ENCODE peak calls at places on chromosomes 16 and 17, in four cellular contexts. One of them, this sample, is unnamed.

GRCh38 chr17:5282639-5283217 is 644 bp downstream of the RABEP1 start:
- DNase-seq in WTC11: peak; percentile 16
- DNase-seq in SK-N-SH: no peak
- DNase-seq in GM12878: no peak
- DNase-seq in this sample: peak; percentile 69

GRCh38 chr16:1099224-1100083 is 3.4 kb upstream of the C1QTNF8 start:
- DNase-seq in WTC11: no peak
- DNase-seq in SK-N-SH: no peak
- DNase-seq in GM12878: no peak
- DNase-seq in this sample: no peak

GRCh38 chr17:30236807-30237206 is 1.3 kb upstream of the SLC6A4 start:
- DNase-seq in WTC11: peak; percentile 75
- DNase-seq in SK-N-SH: peak; percentile 87
- DNase-seq in GM12878: no peak
- DNase-seq in this sample: no peak

GRCh38 chr17:78369791-78370381 is 8.6 kb upstream of the PGS1 start:
- DNase-seq in WTC11: no peak
- DNase-seq in SK-N-SH: peak; percentile 88
- DNase-seq in GM12878: no peak
- DNase-seq in this sample: no peak

GRCh38 chr16:66596986-66597848 is 7.3 kb upstream of the CMTM3 start:
- DNase-seq in WTC11: no peak
- DNase-seq in SK-N-SH: no peak
- DNase-seq in GM12878: no peak
- DNase-seq in this sample: no peak

GRCh38 chr17:76738468-76738850 is 540 bp downstream of the MFSD11 start:
- DNase-seq in WTC11: no peak
- DNase-seq in SK-N-SH: peak; percentile 61
- DNase-seq in GM12878: no peak
- DNase-seq in this sample: no peak

GRCh38 chr16:426115-426905 is 861 bp downstream of the RAB11FIP3 start:
- DNase-seq in WTC11: peak; percentile 54
- DNase-seq in SK-N-SH: peak; percentile 70
- DNase-seq in GM12878: no peak
- DNase-seq in this sample: peak; percentile 24

GRCh38 chr17:67475161-67475887 is 98.2 kb downstream of the PITPNC1 start:
- DNase-seq in WTC11: peak; percentile 78
- DNase-seq in SK-N-SH: peak; percentile 84
- DNase-seq in GM12878: peak; percentile 53
- DNase-seq in this sample: no peak

GRCh38 chr16:85676466-85676865 is 12.3 kb downstream of the GINS2 start:
- DNase-seq in WTC11: no peak
- DNase-seq in SK-N-SH: no peak
- DNase-seq in GM12878: no peak
- DNase-seq in this sample: no peak

GRCh38 chr16:84446086-84446485 is 58.4 kb downstream of the MEAK7 start:
- DNase-seq in WTC11: no peak
- DNase-seq in SK-N-SH: no peak
- DNase-seq in GM12878: no peak
- DNase-seq in this sample: no peak

GRCh38 chr16:88977028-88977844 is at the start of gene CBFA2T3:
- DNase-seq in WTC11: no peak
- DNase-seq in SK-N-SH: no peak
- DNase-seq in GM12878: no peak
- DNase-seq in this sample: peak; percentile 93

GRCh38 chr16:14409563-14409962 is 220.5 kb downstream of the PARN start:
- DNase-seq in WTC11: no peak
- DNase-seq in SK-N-SH: no peak
- DNase-seq in GM12878: no peak
- DNase-seq in this sample: no peak

GRCh38 chr17:7173687-7174602 is 5.2 kb downstream of the ASGR1 start:
- DNase-seq in WTC11: peak; percentile 92
- DNase-seq in SK-N-SH: peak; percentile 58
- DNase-seq in GM12878: no peak
- DNase-seq in this sample: peak; percentile 12

GRCh38 chr17:63446218-63446980 is at the start of gene CYB561:
- DNase-seq in WTC11: peak; percentile 60
- DNase-seq in SK-N-SH: peak; percentile 97
- DNase-seq in GM12878: no peak
- DNase-seq in this sample: peak; percentile 92

GRCh38 chr16:1610841-1611653 is 825 bp downstream of the IFT140 start:
- DNase-seq in WTC11: no peak
- DNase-seq in SK-N-SH: no peak
- DNase-seq in GM12878: no peak
- DNase-seq in this sample: no peak

DNA sequence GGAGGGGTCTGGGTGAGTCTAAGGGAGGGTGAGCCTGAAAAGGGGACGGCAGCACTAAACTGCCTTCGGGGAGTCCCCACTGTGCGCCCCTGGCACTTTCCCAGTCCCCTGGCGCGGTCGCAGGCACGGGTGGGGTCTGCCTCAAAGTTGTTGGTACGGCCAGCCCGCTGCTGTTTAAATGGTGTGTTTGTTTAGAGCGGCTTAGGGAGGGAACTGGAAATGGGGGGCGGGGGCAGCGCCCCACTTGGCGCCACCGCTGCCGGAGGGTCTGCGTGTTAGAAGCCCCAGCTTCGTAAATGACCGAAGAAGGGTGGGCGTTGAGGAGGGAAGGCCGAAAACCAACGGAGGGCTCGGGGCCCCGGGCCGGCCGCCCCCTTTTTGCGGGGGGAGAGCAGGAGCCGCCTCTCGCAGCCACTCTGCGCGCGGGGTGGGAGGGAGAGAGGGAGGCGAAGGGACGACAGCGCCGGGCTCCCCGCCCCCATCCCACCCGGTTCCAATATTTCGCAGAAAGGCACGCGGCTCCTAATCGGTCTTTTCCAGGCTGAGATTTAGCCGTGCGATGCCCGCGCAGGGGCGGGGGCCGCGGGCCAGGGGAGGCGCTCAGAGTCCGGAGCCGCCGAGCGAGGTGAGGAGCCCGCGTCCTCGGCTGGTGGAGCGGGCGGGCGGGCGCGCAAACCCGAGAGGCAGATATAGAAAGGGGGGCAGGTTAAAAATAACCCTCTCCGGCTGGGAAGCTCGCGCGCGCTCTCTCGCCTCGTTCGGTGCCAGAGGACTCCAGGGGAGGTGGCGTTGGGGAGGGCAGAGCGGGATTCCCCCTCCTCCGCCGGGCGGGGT is 55.0 kb downstream of the SREBF1 start:
- DNase-seq in WTC11: peak; percentile 64
- DNase-seq in SK-N-SH: peak; percentile 81
- DNase-seq in GM12878: no peak
- DNase-seq in this sample: no peak
- TF ChIP-seq USF1 in WTC11: no peak
- TF ChIP-seq USF1 in SK-N-SH: no peak
- TF ChIP-seq USF1 in GM12878: no peak
- TF ChIP-seq USF1 in this sample: no peak

DNA sequence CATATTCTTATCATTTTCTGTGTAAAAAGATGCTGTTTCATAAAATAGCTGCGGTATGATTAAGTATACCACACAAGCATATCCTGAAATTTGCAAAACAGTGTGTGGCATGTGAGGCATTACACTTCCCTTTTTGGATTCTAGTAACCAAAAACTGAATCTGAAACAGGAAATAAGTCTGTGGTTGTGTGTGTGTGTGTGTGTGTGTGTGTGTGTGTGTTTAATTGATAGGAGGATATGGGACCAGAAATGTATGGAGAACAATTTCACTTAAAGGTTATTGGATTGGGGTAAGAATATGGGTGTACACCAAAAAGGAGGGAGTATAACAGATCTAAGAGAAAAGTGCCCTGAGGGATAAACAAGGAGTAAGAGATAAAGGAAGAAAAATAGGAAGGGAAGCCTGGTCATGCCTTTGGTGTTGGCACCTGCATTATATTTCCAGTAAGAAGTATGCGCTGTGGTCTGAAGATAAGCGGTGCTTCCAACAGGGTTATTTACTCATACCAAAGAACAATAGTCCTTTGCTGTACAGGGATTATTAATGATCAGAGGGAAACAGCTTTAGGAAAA is 4.0 kb downstream of the LYRM1 start:
- DNase-seq in WTC11: no peak
- DNase-seq in SK-N-SH: no peak
- DNase-seq in GM12878: peak; percentile 49
- DNase-seq in this sample: no peak
- TF ChIP-seq USF1 in WTC11: no peak
- TF ChIP-seq USF1 in SK-N-SH: no peak
- TF ChIP-seq USF1 in GM12878: no peak
- TF ChIP-seq USF1 in this sample: no peak

GRCh38 chr17:2138318-2138717 is 83.4 kb downstream of the HIC1 start:
- DNase-seq in WTC11: no peak
- DNase-seq in SK-N-SH: peak; percentile 79
- DNase-seq in GM12878: peak; percentile 60
- DNase-seq in this sample: peak; percentile 44

GRCh38 chr17:2143332-2143731 is 88.4 kb downstream of the HIC1 start:
- DNase-seq in WTC11: no peak
- DNase-seq in SK-N-SH: no peak
- DNase-seq in GM12878: no peak
- DNase-seq in this sample: no peak

GRCh38 chr17:2137342-2138098 is 82.6 kb downstream of the HIC1 start:
- DNase-seq in WTC11: peak; percentile 60
- DNase-seq in SK-N-SH: no peak
- DNase-seq in GM12878: peak; percentile 51
- DNase-seq in this sample: peak; percentile 62

GRCh38 chr17:2140683-2141082 is 85.8 kb downstream of the HIC1 start:
- DNase-seq in WTC11: no peak
- DNase-seq in SK-N-SH: no peak
- DNase-seq in GM12878: no peak
- DNase-seq in this sample: no peak

DNA sequence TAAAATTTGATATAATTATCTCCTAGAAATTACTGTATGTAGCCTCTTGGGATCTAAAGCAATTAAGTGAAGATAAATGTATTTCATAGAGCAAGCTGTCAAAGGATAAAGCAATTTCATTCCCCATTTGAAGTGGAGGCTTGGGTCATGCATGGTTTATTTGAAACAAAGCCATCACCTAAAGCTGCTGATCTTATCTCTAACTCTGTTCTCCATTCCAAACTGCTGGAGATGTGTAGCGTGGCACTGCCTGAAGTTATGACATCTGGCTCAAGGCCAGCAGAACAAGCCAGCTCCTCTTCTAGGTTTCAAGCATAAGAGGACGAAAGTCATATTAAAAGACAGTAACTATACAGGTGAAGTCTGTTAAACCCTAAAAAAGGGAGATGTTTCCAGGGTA is 83.9 kb downstream of the HIC1 start:
- DNase-seq in WTC11: no peak
- DNase-seq in SK-N-SH: peak; percentile 79
- DNase-seq in GM12878: peak; percentile 42
- DNase-seq in this sample: peak; percentile 52
- TF ChIP-seq USF1 in WTC11: no peak
- TF ChIP-seq USF1 in SK-N-SH: no peak
- TF ChIP-seq USF1 in GM12878: no peak
- TF ChIP-seq USF1 in this sample: no peak

DNA sequence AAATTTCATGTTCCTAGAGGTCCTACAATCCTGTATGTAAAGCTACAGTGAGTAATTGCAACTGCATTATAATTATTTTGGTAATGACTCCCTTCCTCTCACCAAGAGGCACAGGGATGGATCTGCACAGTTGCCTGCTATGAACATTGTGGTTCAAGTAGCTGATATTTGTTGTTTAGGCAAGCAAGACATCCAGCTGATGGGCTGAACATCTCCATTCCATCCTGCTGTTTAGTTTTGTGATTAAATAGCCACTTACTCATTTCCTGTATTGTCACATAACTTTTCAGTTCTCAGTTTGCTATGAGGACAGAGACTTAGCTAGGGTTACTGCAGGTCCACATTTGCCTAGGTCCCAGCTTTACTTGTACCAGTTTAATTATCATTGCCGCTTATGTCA is 181.2 kb upstream of the TBX2 start:
- DNase-seq in WTC11: no peak
- DNase-seq in SK-N-SH: no peak
- DNase-seq in GM12878: no peak
- DNase-seq in this sample: no peak
- TF ChIP-seq USF1 in WTC11: no peak
- TF ChIP-seq USF1 in SK-N-SH: no peak
- TF ChIP-seq USF1 in GM12878: no peak
- TF ChIP-seq USF1 in this sample: no peak

GRCh38 chr17:58253082-58253481 is 14.7 kb downstream of the LPO start:
- DNase-seq in WTC11: no peak
- DNase-seq in SK-N-SH: no peak
- DNase-seq in GM12878: no peak
- DNase-seq in this sample: no peak

GRCh38 chr17:58248955-58249269 is 10.5 kb downstream of the LPO start:
- DNase-seq in WTC11: no peak
- DNase-seq in SK-N-SH: no peak
- DNase-seq in GM12878: no peak
- DNase-seq in this sample: no peak

GRCh38 chr17:58249270-58250133 is 11.1 kb downstream of the LPO start:
- DNase-seq in WTC11: peak; percentile 82
- DNase-seq in SK-N-SH: peak; percentile 99
- DNase-seq in GM12878: no peak
- DNase-seq in this sample: peak; percentile 92

GRCh38 chr17:58252141-58252540 is 13.8 kb downstream of the LPO start:
- DNase-seq in WTC11: no peak
- DNase-seq in SK-N-SH: no peak
- DNase-seq in GM12878: no peak
- DNase-seq in this sample: no peak

GRCh38 chr17:58250344-58251011 is 12.1 kb downstream of the LPO start:
- DNase-seq in WTC11: no peak
- DNase-seq in SK-N-SH: no peak
- DNase-seq in GM12878: no peak
- DNase-seq in this sample: no peak
- TF ChIP-seq USF1 in WTC11: no peak
- TF ChIP-seq USF1 in SK-N-SH: no peak
- TF ChIP-seq USF1 in GM12878: no peak
- TF ChIP-seq USF1 in this sample: peak; percentile 24

This sample was measured in K562.